ENCODE peak calls at places on chromosomes 11 and 22, in five cellular contexts. One of them, this sample, is unnamed.
A peak's percentile ranks its signal among the peaks of the same experiment; 100 is the strongest.

GRCh38 chr11:77039491-77040400 is 5.5 kb downstream of the B3GNT6 start:
- DNase-seq in body of pancreas: peak; percentile 70
- DNase-seq in BJ: no peak
- DNase-seq in stomach: no peak
- DNase-seq in AG09309: no peak
- DNase-seq in this sample: no peak

GRCh38 chr11:34379081-34379480 is 21.3 kb upstream of the ABTB2 start:
- DNase-seq in stomach: no peak
- DNase-seq in BJ: no peak
- DNase-seq in AG09309: no peak
- DNase-seq in body of pancreas: no peak
- DNase-seq in this sample: no peak

GRCh38 chr11:45041556-45041955 is 90.9 kb upstream of the TP53I11 start:
- DNase-seq in AG09309: no peak
- DNase-seq in stomach: no peak
- DNase-seq in BJ: no peak
- DNase-seq in body of pancreas: no peak
- DNase-seq in this sample: no peak

GRCh38 chr11:46778416-46778815 is 59.4 kb downstream of the F2 start:
- DNase-seq in stomach: no peak
- DNase-seq in AG09309: no peak
- DNase-seq in BJ: no peak
- DNase-seq in body of pancreas: no peak
- DNase-seq in this sample: no peak

GRCh38 chr11:14967581-14968214 is 4.5 kb downstream of the CALCA start:
- DNase-seq in AG09309: no peak
- DNase-seq in BJ: no peak
- DNase-seq in stomach: no peak
- DNase-seq in body of pancreas: no peak
- DNase-seq in this sample: no peak

GRCh38 chr11:126790550-126790981 is 210.0 kb downstream of the KIRREL3 start:
- DNase-seq in stomach: no peak
- DNase-seq in BJ: peak; percentile 90
- DNase-seq in AG09309: peak; percentile 90
- DNase-seq in body of pancreas: no peak
- DNase-seq in this sample: peak; percentile 88

GRCh38 chr11:130023204-130023603 is 20.6 kb upstream of the PRDM10 start:
- DNase-seq in body of pancreas: no peak
- DNase-seq in AG09309: no peak
- DNase-seq in stomach: no peak
- DNase-seq in BJ: peak; percentile 43
- DNase-seq in this sample: peak; percentile 57

GRCh38 chr11:40130427-40130826 is 1329.0 kb downstream of the LRRC4C start:
- DNase-seq in AG09309: no peak
- DNase-seq in body of pancreas: no peak
- DNase-seq in stomach: no peak
- DNase-seq in BJ: no peak
- DNase-seq in this sample: no peak

GRCh38 chr11:46972343-46972742 is 35.8 kb downstream of the CSTPP1 start:
- DNase-seq in AG09309: no peak
- DNase-seq in body of pancreas: no peak
- DNase-seq in BJ: no peak
- DNase-seq in stomach: no peak
- DNase-seq in this sample: no peak

GRCh38 chr11:66067640-66068039 is 2.4 kb upstream of the PACS1 start:
- DNase-seq in BJ: no peak
- DNase-seq in AG09309: no peak
- DNase-seq in stomach: no peak
- DNase-seq in body of pancreas: no peak
- DNase-seq in this sample: no peak

GRCh38 chr11:44313701-44314489 is 4.0 kb upstream of the ALX4 start:
- DNase-seq in stomach: no peak
- DNase-seq in AG09309: no peak
- DNase-seq in body of pancreas: no peak
- DNase-seq in BJ: no peak
- DNase-seq in this sample: no peak

DNA sequence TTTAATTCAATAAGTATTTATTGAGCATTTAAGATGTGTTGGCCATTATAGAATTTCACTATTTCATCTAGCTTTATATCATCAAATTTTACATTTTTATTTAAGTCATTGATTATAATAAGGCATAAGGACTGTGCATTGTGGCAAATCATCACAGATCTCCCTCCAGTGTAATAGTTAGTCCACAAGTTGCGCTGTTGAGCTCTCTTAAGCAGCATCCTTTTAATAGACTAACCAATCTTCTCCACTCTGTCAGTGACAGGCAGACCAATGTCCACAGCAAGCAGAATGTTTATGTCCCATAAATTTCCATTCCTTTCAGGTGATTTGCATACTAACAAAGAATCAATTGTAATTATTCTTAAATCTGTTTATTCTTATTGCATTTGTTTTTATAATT is 595.3 kb upstream of the CCDC90B start:
- DNase-seq in body of pancreas: no peak
- DNase-seq in stomach: no peak
- DNase-seq in AG09309: no peak
- DNase-seq in BJ: no peak
- DNase-seq in this sample: no peak
- TF ChIP-seq CTCF in body of pancreas: no peak
- TF ChIP-seq CTCF in stomach: no peak
- TF ChIP-seq CTCF in AG09309: no peak
- TF ChIP-seq CTCF in BJ: no peak
- TF ChIP-seq CTCF in this sample: no peak

GRCh38 chr11:64570341-64570740 is 20.7 kb upstream of the SLC22A12 start:
- DNase-seq in body of pancreas: no peak
- DNase-seq in stomach: no peak
- DNase-seq in BJ: no peak
- DNase-seq in AG09309: no peak
- DNase-seq in this sample: no peak

GRCh38 chr11:64571410-64572091 is 19.5 kb upstream of the SLC22A12 start:
- DNase-seq in stomach: no peak
- DNase-seq in body of pancreas: no peak
- DNase-seq in AG09309: no peak
- DNase-seq in BJ: no peak
- DNase-seq in this sample: no peak

GRCh38 chr11:64571050-64571409 is 20.0 kb upstream of the SLC22A12 start:
- DNase-seq in body of pancreas: no peak
- DNase-seq in stomach: no peak
- DNase-seq in AG09309: no peak
- DNase-seq in BJ: no peak
- DNase-seq in this sample: no peak

GRCh38 chr11:64569300-64569970 is 21.6 kb upstream of the SLC22A12 start:
- DNase-seq in stomach: no peak
- DNase-seq in body of pancreas: no peak
- DNase-seq in AG09309: no peak
- DNase-seq in BJ: no peak
- DNase-seq in this sample: no peak

GRCh38 chr11:64572143-64572542 is 18.9 kb upstream of the SLC22A12 start:
- DNase-seq in body of pancreas: no peak
- DNase-seq in stomach: no peak
- DNase-seq in AG09309: no peak
- DNase-seq in BJ: no peak
- DNase-seq in this sample: no peak
- H3K4me3 ChIP-seq in body of pancreas: no peak overlapping the region
- H3K4me3 ChIP-seq in stomach: no peak overlapping the region
- H3K4me3 ChIP-seq in AG09309: no peak overlapping the region
- H3K4me3 ChIP-seq in BJ: no peak overlapping the region
- H3K4me3 ChIP-seq in this sample: no peak overlapping the region

GRCh38 chr11:72599325-72600117 is 74.7 kb downstream of the PDE2A start:
- DNase-seq in BJ: no peak
- DNase-seq in body of pancreas: no peak
- DNase-seq in stomach: no peak
- DNase-seq in AG09309: no peak
- DNase-seq in this sample: no peak
- TF ChIP-seq CTCF in BJ: no peak
- TF ChIP-seq CTCF in body of pancreas: no peak
- TF ChIP-seq CTCF in stomach: no peak
- TF ChIP-seq CTCF in AG09309: no peak
- TF ChIP-seq CTCF in this sample: no peak

DNA sequence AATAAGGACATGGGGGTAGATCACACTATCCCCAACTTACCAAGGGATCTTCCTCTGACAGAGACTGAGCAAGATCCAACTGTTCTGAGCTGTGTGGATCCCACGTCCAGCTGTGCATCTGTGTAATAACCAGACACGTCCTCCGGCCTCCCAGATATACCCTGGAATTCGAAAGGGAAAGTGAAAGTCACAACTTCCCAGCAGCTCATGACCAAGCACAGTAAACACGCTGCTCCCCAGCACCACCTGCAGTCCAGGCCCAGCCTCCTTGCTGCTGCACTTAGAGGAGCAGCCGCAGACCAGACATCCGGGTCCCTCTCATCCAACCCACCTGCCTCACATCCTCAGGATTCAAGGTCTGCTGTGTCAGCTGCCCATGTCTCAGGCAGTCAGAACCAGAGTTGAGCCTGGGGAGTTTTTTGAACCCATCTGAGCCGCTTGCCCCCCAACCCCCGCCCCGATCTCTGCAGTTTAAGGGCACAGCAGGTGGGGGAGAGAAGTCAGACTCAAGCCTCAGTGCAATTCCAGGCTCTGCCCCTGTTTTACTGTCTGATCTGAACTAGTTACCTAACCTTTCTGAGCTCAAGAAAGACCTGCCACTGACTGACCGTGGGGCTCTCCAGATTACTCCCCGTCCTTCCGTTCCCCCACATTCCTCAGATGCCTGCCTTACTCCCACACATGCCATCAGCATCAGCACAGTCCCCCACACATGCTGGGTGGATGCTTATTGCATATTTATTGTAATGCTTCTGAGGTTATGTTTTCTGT is at the start of gene APOL2:
- DNase-seq in BJ: peak; percentile 66
- DNase-seq in AG09309: peak; percentile 80
- DNase-seq in stomach: peak; percentile 90
- DNase-seq in body of pancreas: peak; percentile 94
- DNase-seq in this sample: peak; percentile 83
- H3K4me3 ChIP-seq in BJ: peak within 1 kb of the TSS; percentile 61
- H3K4me3 ChIP-seq in AG09309: peak within 1 kb of the TSS; percentile 76
- H3K4me3 ChIP-seq in stomach: peak within 1 kb of the TSS; percentile 71
- H3K4me3 ChIP-seq in body of pancreas: peak within 1 kb of the TSS; percentile 64
- H3K4me3 ChIP-seq in this sample: peak within 1 kb of the TSS; percentile 45

DNA sequence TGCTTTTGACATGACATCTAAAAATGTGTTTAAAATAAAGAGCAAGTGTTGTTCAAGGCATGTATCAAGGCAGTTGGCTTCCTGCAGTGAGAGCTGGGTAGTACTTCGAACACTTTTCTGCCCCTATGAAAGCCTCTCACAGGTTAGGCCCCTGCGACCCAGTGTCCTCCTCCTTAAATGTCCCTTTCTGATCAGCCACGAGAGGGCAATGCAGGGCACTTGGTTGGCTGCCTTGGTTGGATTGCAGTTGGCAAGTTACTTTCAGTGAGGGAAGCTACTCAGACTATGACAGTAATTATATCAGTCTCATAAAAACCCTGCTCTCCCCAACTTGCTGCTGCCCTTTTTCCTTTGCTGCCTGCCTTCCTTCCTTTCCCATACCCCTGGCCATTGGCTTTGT is 743.8 kb downstream of the NTM start:
- DNase-seq in body of pancreas: peak; percentile 46
- DNase-seq in stomach: peak; percentile 46
- DNase-seq in AG09309: no peak
- DNase-seq in BJ: no peak
- DNase-seq in this sample: no peak
- TF ChIP-seq CTCF in body of pancreas: peak; percentile 33
- TF ChIP-seq CTCF in stomach: peak; percentile 27
- TF ChIP-seq CTCF in AG09309: peak; percentile 41
- TF ChIP-seq CTCF in BJ: peak; percentile 28
- TF ChIP-seq CTCF in this sample: peak; percentile 41

GRCh38 chr22:50550395-50550794 is 4.7 kb downstream of the KLHDC7B start:
- DNase-seq in body of pancreas: no peak
- DNase-seq in BJ: no peak
- DNase-seq in AG09309: no peak
- DNase-seq in stomach: no peak
- DNase-seq in this sample: no peak

GRCh38 chr22:50547231-50547851 is 1.6 kb downstream of the KLHDC7B start:
- DNase-seq in AG09309: no peak
- DNase-seq in stomach: no peak
- DNase-seq in body of pancreas: no peak
- DNase-seq in BJ: no peak
- DNase-seq in this sample: no peak

GRCh38 chr22:50548046-50548912 is 2.6 kb downstream of the KLHDC7B start:
- DNase-seq in stomach: no peak
- DNase-seq in BJ: no peak
- DNase-seq in body of pancreas: peak; percentile 49
- DNase-seq in AG09309: no peak
- DNase-seq in this sample: no peak

GRCh38 chr22:50551160-50551752 is 5.6 kb downstream of the KLHDC7B start:
- DNase-seq in AG09309: no peak
- DNase-seq in stomach: no peak
- DNase-seq in body of pancreas: no peak
- DNase-seq in BJ: no peak
- DNase-seq in this sample: no peak

GRCh38 chr22:50548913-50549790 is 3.5 kb downstream of the KLHDC7B start:
- DNase-seq in BJ: no peak
- DNase-seq in stomach: no peak
- DNase-seq in AG09309: no peak
- DNase-seq in body of pancreas: no peak
- DNase-seq in this sample: no peak
- H3K4me3 ChIP-seq in BJ: no peak overlapping the region
- H3K4me3 ChIP-seq in stomach: peak overlapping the region; percentile 30
- H3K4me3 ChIP-seq in AG09309: no peak overlapping the region
- H3K4me3 ChIP-seq in body of pancreas: no peak overlapping the region
- H3K4me3 ChIP-seq in this sample: no peak overlapping the region

This sample was measured in kidney epithelial cell.